ENCODE peak calls at places on chromosomes 3 and 15, in ten cellular contexts. U is tibial nerve, L is heart left ventricle, X is NB4, H is transverse colon, S is IMR-90, Z is stomach, A is breast epithelium, F is esophagus squamous epithelium, W is Peyer's patch. P is an unnamed sample.

GRCh38 chr3:30751610-30752299 is 142.7 kb downstream of the GADL1 start:
- DNase-seq in Z (peak; percentile 27), X (peak; percentile 66), U (peak; percentile 31), H (peak; percentile 22), A (no peak), S (peak; percentile 62), W (no peak), L (peak; percentile 18), F (no peak), P (peak; percentile 48)

GRCh38 chr15:40279437-40280141 is 3.3 kb downstream of the ANKRD63 start:
- DNase-seq in L (peak; percentile 71), A (peak; percentile 50), F (no peak), U (peak; percentile 70), Z (peak; percentile 80), S (no peak), X (peak; percentile 61), H (peak; percentile 74), W (peak; percentile 83), P (peak; percentile 47)

GRCh38 chr15:66760968-66761722 is 59.1 kb downstream of the SMAD6 start:
- DNase-seq in L (peak; percentile 35), W (no peak), H (no peak), S (no peak), F (no peak), Z (no peak), X (no peak), U (no peak), A (no peak), P (no peak)

GRCh38 chr3:66625464-66626216 is 124.8 kb upstream of the LRIG1 start:
- DNase-seq in U (no peak), X (no peak), A (no peak), L (no peak), H (no peak), F (no peak), S (peak; percentile 18), W (no peak), Z (no peak), P (no peak)

GRCh38 chr3:32138545-32139104 is 32.2 kb downstream of the GPD1L start:
- DNase-seq in Z (no peak), U (no peak), S (peak; percentile 50), F (no peak), A (no peak), H (no peak), L (no peak), W (peak; percentile 42), X (no peak), P (peak; percentile 71)

GRCh38 chr15:29815000-29815704 is 7.1 kb downstream of the TJP1 start:
- DNase-seq in H (no peak), U (no peak), L (no peak), F (no peak), S (peak; percentile 65), Z (no peak), A (no peak), W (no peak), X (no peak), P (no peak)

GRCh38 chr3:54083901-54084300 is 38.5 kb upstream of the CACNA2D3 start:
- DNase-seq in A (no peak), L (no peak), F (no peak), W (no peak), X (no peak), Z (no peak), U (no peak), H (no peak), S (no peak), P (no peak)

GRCh38 chr15:64222573-64223361 is 59.9 kb upstream of the PPIB start:
- DNase-seq in Z (no peak), S (peak; percentile 32), U (no peak), W (no peak), F (no peak), A (no peak), X (no peak), H (no peak), L (no peak), P (no peak)

GRCh38 chr3:73719413-73719831 is 94.7 kb upstream of the PDZRN3 start:
- DNase-seq in H (no peak), X (no peak), S (peak; percentile 83), L (no peak), U (peak; percentile 17), Z (no peak), W (no peak), A (no peak), F (no peak), P (peak; percentile 24)

GRCh38 chr15:79775821-79776220 is 121.0 kb downstream of the MTHFS start:
- DNase-seq in S (no peak), Z (no peak), L (no peak), U (no peak), F (no peak), X (no peak), A (no peak), W (no peak), H (no peak), P (no peak)

GRCh38 chr3:156642750-156643728 is 31.4 kb upstream of the TIPARP start:
- DNase-seq in Z (no peak), U (no peak), A (no peak), W (no peak), L (no peak), F (no peak), H (no peak), S (no peak), X (peak; percentile 34), P (no peak)

GRCh38 chr3:142278451-142278850 is 53.1 kb upstream of the GK5 start:
- DNase-seq in S (peak; percentile 53), L (no peak), Z (no peak), H (no peak), U (no peak), W (no peak), A (no peak), X (no peak), F (no peak), P (no peak)

GRCh38 chr3:43180027-43180426 is 74.1 kb upstream of the POMGNT2 start:
- DNase-seq in U (no peak), W (peak; percentile 77), A (no peak), Z (no peak), H (peak; percentile 45), L (peak; percentile 38), X (peak; percentile 81), F (no peak), S (peak; percentile 96), P (no peak)

GRCh38 chr3:58332575-58333179 is at the start of gene PXK:
- DNase-seq in W (peak; percentile 92), A (peak; percentile 45), S (peak; percentile 70), F (peak; percentile 3), Z (peak; percentile 87), U (peak; percentile 61), L (peak; percentile 85), X (peak; percentile 92), H (peak; percentile 86), P (peak; percentile 68)
- TF ChIP-seq POLR2A in W (no peak), A (no peak), S (peak; percentile 32), F (no peak), Z (no peak), U (peak; percentile 45), L (peak; percentile 61), X (peak; percentile 56), H (no peak), P (peak; percentile 55)

DNA sequence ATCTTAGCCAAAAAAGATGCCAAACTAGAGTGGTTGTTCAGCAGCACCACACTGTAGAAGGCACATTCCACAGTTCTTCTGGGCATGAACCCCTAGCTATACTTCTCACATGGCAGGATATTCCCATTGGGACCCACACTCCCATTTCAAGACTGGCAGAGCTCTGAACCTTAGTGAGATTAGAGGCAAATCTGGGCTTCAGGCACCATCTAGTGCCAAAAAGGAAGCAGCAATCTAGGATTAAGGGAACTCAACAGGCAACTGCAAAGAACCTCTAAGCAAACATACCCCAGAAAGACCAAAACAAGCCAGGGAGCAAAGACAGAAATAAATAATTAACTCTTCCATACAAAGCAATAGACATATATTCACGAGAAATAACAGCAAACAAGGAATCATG is 66.2 kb downstream of the TAFA4 start:
- DNase-seq in A (no peak), L (no peak), X (no peak), F (no peak), W (no peak), U (no peak), H (no peak), S (no peak), Z (no peak), P (no peak)
- TF ChIP-seq CTCF in A (no peak), L (no peak), X (no peak), F (no peak), W (no peak), U (no peak), H (no peak), S (no peak), Z (no peak), P (no peak)

GRCh38 chr3:49092948-49093852 is 671 bp downstream of the QRICH1 start:
- DNase-seq in U (peak; percentile 67), A (peak; percentile 53), L (peak; percentile 80), S (peak; percentile 89), Z (peak; percentile 81), H (peak; percentile 80), W (peak; percentile 93), F (no peak), X (peak; percentile 85), P (peak; percentile 84)

GRCh38 chr3:49098429-49098828 is 4.6 kb upstream of the QRICH1 start:
- DNase-seq in F (no peak), A (no peak), Z (no peak), H (no peak), L (no peak), X (no peak), S (peak; percentile 34), W (no peak), U (no peak), P (peak; percentile 87)

GRCh38 chr3:49098910-49099630 is 5.2 kb upstream of the QRICH1 start:
- DNase-seq in Z (no peak), A (no peak), F (no peak), L (no peak), X (no peak), W (no peak), H (no peak), S (no peak), U (no peak), P (no peak)

GRCh38 chr3:49093853-49094767 is at the start of gene QRICH1:
- DNase-seq in A (peak; percentile 97), L (peak; percentile 98), S (peak; percentile 97), Z (peak; percentile 97), W (peak; percentile 98), F (peak; percentile 97), X (peak; percentile 97), H (peak; percentile 97), U (peak; percentile 97), P (peak; percentile 97)
- TF ChIP-seq POLR2A in A (peak; percentile 77), L (peak; percentile 47), S (peak; percentile 96), Z (no peak), W (peak; percentile 83), F (no peak), X (peak; percentile 74), H (peak; percentile 76), U (peak; percentile 72), P (peak; percentile 91)

DNA sequence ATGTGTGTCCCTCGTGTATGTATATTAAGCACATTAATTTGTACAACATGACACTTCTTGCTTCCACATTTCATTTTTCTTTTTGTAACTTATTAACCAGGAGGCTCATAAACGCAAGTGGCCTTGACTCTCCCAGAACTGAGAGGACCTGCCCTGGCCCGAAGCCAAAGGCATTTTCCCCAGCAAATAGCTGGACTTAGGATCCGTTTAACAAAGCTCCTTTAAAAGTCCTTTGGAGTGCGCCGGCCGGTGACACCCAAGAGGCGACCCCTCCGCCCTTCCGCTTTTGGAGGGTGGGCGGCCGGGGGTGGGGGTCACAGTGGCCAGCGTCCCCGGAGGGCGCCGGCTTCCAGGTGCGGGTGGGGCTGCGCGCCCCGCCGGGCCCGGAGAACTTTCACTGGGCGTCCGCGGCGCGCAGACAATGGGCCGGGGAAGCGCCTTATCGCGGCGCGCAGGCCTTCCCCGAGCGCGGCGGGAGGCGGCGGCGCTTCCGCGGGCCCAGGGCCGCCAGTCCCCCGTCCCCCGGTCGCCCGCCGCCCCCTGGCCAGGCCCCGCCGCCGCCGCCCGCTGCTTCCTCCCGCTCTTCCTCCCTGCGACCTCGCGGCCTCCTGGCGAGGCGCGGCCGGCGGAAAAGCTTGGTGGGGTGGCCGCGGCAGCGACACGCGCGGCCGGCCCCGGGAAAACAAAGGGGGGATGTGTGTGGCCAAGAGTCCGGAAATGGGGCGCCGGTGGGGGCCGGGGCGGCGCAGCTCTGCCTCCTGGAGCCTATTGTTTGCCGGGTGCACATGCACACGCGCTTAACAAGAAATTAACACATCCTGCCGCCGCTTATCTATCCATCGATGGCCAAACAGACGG is 613.4 kb downstream of the MCTP2 start:
- DNase-seq in X (no peak), S (no peak), F (no peak), L (peak; percentile 81), Z (peak; percentile 82), A (no peak), W (peak; percentile 88), H (peak; percentile 91), U (peak; percentile 37), P (peak; percentile 57)
- TF ChIP-seq CTCF in X (no peak), S (no peak), F (no peak), L (peak; percentile 39), Z (no peak), A (no peak), W (no peak), H (no peak), U (no peak), P (no peak)

P was measured in adrenal gland.